ENCODE peak calls at places on chromosomes 16 and 17, in six cellular contexts. V, E, G, T, B and A are unnamed samples.

GRCh38 chr17:50884354-50885311 is 18.5 kb upstream of the TOB1 start:
- DNase-seq in V (no peak), E (no peak), G (no peak), T (no peak), B (peak; percentile 41), A (no peak)

GRCh38 chr16:2046889-2047329 is 725 bp downstream of the NTHL1 start:
- DNase-seq in V (no peak), E (no peak), G (no peak), T (no peak), B (no peak), A (peak; percentile 43)

GRCh38 chr17:38601539-38602351 is 4.0 kb downstream of the SRCIN1 start:
- DNase-seq in V (no peak), E (no peak), G (no peak), T (no peak), B (no peak), A (peak; percentile 45)

GRCh38 chr16:28915181-28915580 is 9.9 kb downstream of the RABEP2 start:
- DNase-seq in V (peak; percentile 79), E (no peak), G (no peak), T (no peak), B (no peak), A (no peak)

GRCh38 chr17:27471321-27472269 is 15.3 kb downstream of the KSR1 start:
- DNase-seq in V (peak; percentile 33), E (peak; percentile 56), G (no peak), T (no peak), B (no peak), A (no peak)

GRCh38 chr17:82065638-82066303 is at the start of gene DUS1L:
- DNase-seq in V (peak; percentile 43), E (peak; percentile 49), G (no peak), T (peak; percentile 71), B (peak; percentile 77), A (peak; percentile 28)

GRCh38 chr16:17461951-17462729 is 8.6 kb downstream of the XYLT1 start:
- DNase-seq in V (no peak), E (no peak), G (no peak), T (no peak), B (no peak), A (no peak)

GRCh38 chr16:58198022-58198683 is at the start of gene CSNK2A2:
- DNase-seq in V (peak; percentile 70), E (peak; percentile 54), G (peak; percentile 65), T (peak; percentile 82), B (peak; percentile 73), A (peak; percentile 24)

GRCh38 chr17:68513932-68514331 is 1.7 kb downstream of the PRKAR1A start:
- DNase-seq in V (no peak), E (no peak), G (no peak), T (no peak), B (no peak), A (no peak)

GRCh38 chr16:49150341-49150740 is 131.3 kb downstream of the CBLN1 start:
- DNase-seq in V (no peak), E (no peak), G (no peak), T (no peak), B (no peak), A (peak; percentile 4)

GRCh38 chr16:3681206-3681605 is 26.7 kb downstream of the DNASE1 start:
- DNase-seq in V (no peak), E (no peak), G (no peak), T (no peak), B (no peak), A (no peak)